ENCODE peak calls at places on chromosomes 7 and 10, in seven cellular contexts. D is T-helper 1 cell, T is stomach, G is T-helper 17 cell, C is SJCRH30, X is NCI-H2227 treated with DMSO at 0.1 percent for 48 hours, S is smooth muscle cell of the brain vasculature. B is an unnamed sample.

GRCh38 chr7:36535866-36536664 is 146.4 kb downstream of the ANLN start:
- DNase-seq in T (no peak), X (no peak), G (no peak), S (no peak), C (no peak), D (no peak), B (no peak)

GRCh38 chr7:41039386-41040315 is 663.2 kb downstream of the INHBA start:
- DNase-seq in C (no peak), S (no peak), T (no peak), D (no peak), X (no peak), G (no peak), B (no peak)

GRCh38 chr7:80182630-80183276 is 48.1 kb downstream of the GNAI1 start:
- DNase-seq in T (no peak), C (no peak), G (no peak), S (no peak), D (no peak), X (no peak), B (no peak)

GRCh38 chr7:30708983-30709382 is 26.7 kb upstream of the CRHR2 start:
- DNase-seq in G (no peak), C (no peak), T (no peak), S (no peak), X (no peak), D (no peak), B (no peak)

GRCh38 chr7:79176859-79177477 is 276.5 kb downstream of the MAGI2 start:
- DNase-seq in X (peak), S (no peak), C (peak), T (no peak), G (no peak), D (no peak), B (no peak)

GRCh38 chr7:159023746-159024145 is 120.9 kb downstream of the VIPR2 start:
- DNase-seq in S (no peak), G (no peak), D (no peak), X (no peak), T (no peak), C (no peak), B (no peak)

GRCh38 chr7:94089806-94090205 is 85.7 kb upstream of the BET1 start:
- DNase-seq in D (no peak), G (no peak), T (no peak), C (peak), S (no peak), X (no peak), B (no peak)

GRCh38 chr7:101077303-101078086 is 7.8 kb upstream of the TRIM56 start:
- DNase-seq in X (peak), T (peak), S (no peak), C (peak), G (peak), D (peak), B (peak)

GRCh38 chr10:80894797-80895467 is 357.2 kb downstream of the SH2D4B start:
- DNase-seq in X (no peak), S (no peak), T (no peak), D (no peak), C (no peak), G (no peak), B (no peak)

GRCh38 chr7:2508327-2509231 is 11.0 kb upstream of the LFNG start:
- DNase-seq in X (peak), T (no peak), S (no peak), G (peak), C (peak), D (peak), B (peak)

GRCh38 chr7:83101540-83101939 is 61.1 kb downstream of the PCLO start:
- DNase-seq in T (no peak), X (no peak), D (no peak), S (no peak), C (no peak), G (no peak), B (no peak)

GRCh38 chr7:131326576-131326975 is 1.1 kb upstream of the MKLN1 start:
- DNase-seq in G (no peak), S (no peak), T (no peak), C (no peak), X (no peak), D (no peak), B (no peak)

GRCh38 chr7:32569388-32570289 is 74.3 kb downstream of the AVL9 start:
- DNase-seq in C (no peak), G (no peak), S (no peak), D (no peak), T (no peak), X (no peak), B (no peak)

GRCh38 chr10:97629289-97629688 is 4.0 kb downstream of the MORN4 start:
- DNase-seq in X (no peak), D (no peak), C (no peak), S (no peak), G (no peak), T (no peak), B (no peak)

GRCh38 chr10:35369049-35369760 is 32.9 kb downstream of the CCNY start:
- DNase-seq in T (no peak), D (no peak), C (peak), S (no peak), G (no peak), X (no peak), B (no peak)

GRCh38 chr10:21399392-21400015 is 126.0 kb downstream of the SKIDA1 start:
- DNase-seq in G (no peak), C (peak), X (no peak), S (peak), D (no peak), T (no peak), B (no peak)

GRCh38 chr10:30829921-30830671 is 200.5 kb upstream of the LYZL2 start:
- DNase-seq in S (no peak), X (peak), G (no peak), D (no peak), T (no peak), C (no peak), B (no peak)

GRCh38 chr10:99598781-99599481 is 21.3 kb downstream of the SLC25A28 start:
- DNase-seq in X (no peak), S (no peak), T (no peak), D (no peak), C (no peak), G (no peak), B (no peak)

GRCh38 chr10:100621360-100622205 is 85.8 kb downstream of the HIF1AN start:
- DNase-seq in X (peak), S (no peak), T (no peak), C (no peak), D (peak), G (peak), B (peak)

GRCh38 chr7:154598864-154599263 is 404.1 kb downstream of the PAXIP1 start:
- DNase-seq in C (no peak), T (no peak), S (no peak), D (no peak), X (no peak), G (no peak), B (no peak)

GRCh38 chr7:90337106-90337505 is 9.4 kb upstream of the GTPBP10 start:
- DNase-seq in C (no peak), S (no peak), G (no peak), X (no peak), D (no peak), T (no peak), B (no peak)

GRCh38 chr7:47100815-47101435 is 481.0 kb downstream of the TNS3 start:
- DNase-seq in S (peak), G (no peak), D (no peak), T (peak), C (peak), X (no peak), B (no peak)

GRCh38 chr7:155215576-155216325 is 81.9 kb upstream of the INSIG1 start:
- DNase-seq in G (no peak), D (no peak), C (peak), S (no peak), T (no peak), X (no peak), B (no peak)